ENCODE peak calls at places on chromosomes 1 and 21, in nine cellular contexts. J is HFF-Myc; K is epithelial cell of esophagus; C is pancreas; G is uterus; W is fibroblast of villous mesenchyme; U is activated CD8-positive, alpha-beta T cell treated with anti-CD3 and anti-CD28 coated beads for 36 hours; F is neural crest cell; V is astrocyte of the spinal cord. O is an unnamed sample.

GRCh38 chr21:45479691-45480675 is 62.3 kb downstream of the SLC19A1 start:
- DNase-seq in W (no peak), G (no peak), U (peak), V (no peak), C (peak), F (no peak), J (no peak), K (no peak), O (no peak)

GRCh38 chr1:152774875-152775274 is at the start of gene LCE1F:
- DNase-seq in J (no peak), V (no peak), G (no peak), K (peak), C (no peak), U (no peak), W (no peak), F (no peak), O (no peak)

GRCh38 chr1:6614953-6615785 is 1.6 kb downstream of the PHF13 start:
- DNase-seq in K (no peak), U (no peak), V (no peak), G (no peak), C (no peak), F (no peak), W (no peak), J (no peak), O (no peak)

GRCh38 chr1:241533375-241534115 is 1.4 kb downstream of the KMO start:
- DNase-seq in V (no peak), G (no peak), W (peak), C (no peak), K (peak), U (no peak), F (no peak), J (no peak), O (no peak)

GRCh38 chr1:215543191-215543606 is 23.9 kb upstream of the KCTD3 start:
- DNase-seq in K (peak), G (no peak), U (no peak), F (no peak), C (no peak), V (peak), J (no peak), W (peak), O (no peak)

GRCh38 chr1:218620956-218621355 is 275.8 kb downstream of the TGFB2 start:
- DNase-seq in V (peak), F (no peak), J (no peak), K (peak), C (no peak), U (no peak), G (no peak), W (peak), O (no peak)

GRCh38 chr1:53549781-53550180 is 90.6 kb downstream of the DMRTB1 start:
- DNase-seq in K (no peak), U (no peak), W (no peak), J (no peak), G (peak), C (peak), F (no peak), V (no peak), O (no peak)

GRCh38 chr21:26570203-26570602 is 2.9 kb downstream of the CYYR1 start:
- DNase-seq in W (no peak), F (no peak), U (no peak), V (no peak), C (no peak), G (peak), J (no peak), K (no peak), O (no peak)

GRCh38 chr1:82284213-82284612 is 483.5 kb downstream of the ADGRL2 start:
- DNase-seq in F (no peak), U (no peak), V (no peak), G (no peak), W (no peak), K (peak), J (no peak), C (no peak), O (no peak)

GRCh38 chr1:234125283-234125682 is 220.8 kb downstream of the SLC35F3 start:
- DNase-seq in K (peak), W (peak), F (peak), C (peak), G (no peak), J (no peak), V (peak), U (peak), O (no peak)

GRCh38 chr21:45410865-45411809 is 6.2 kb downstream of the COL18A1 start:
- DNase-seq in U (no peak), G (no peak), F (no peak), W (peak), J (no peak), K (no peak), C (peak), V (no peak), O (no peak)

GRCh38 chr1:211196880-211197279 is 62.3 kb upstream of the RCOR3 start:
- DNase-seq in V (no peak), W (no peak), J (no peak), C (no peak), G (no peak), U (no peak), K (peak), F (no peak), O (no peak)

GRCh38 chr1:30321216-30321910 is 402.0 kb downstream of the MATN1 start:
- DNase-seq in K (no peak), J (no peak), U (no peak), G (no peak), V (no peak), F (no peak), C (no peak), W (no peak), O (no peak)

GRCh38 chr21:44850905-44851657 is 22.4 kb downstream of the PTTG1IP start:
- DNase-seq in V (no peak), G (no peak), U (no peak), J (no peak), F (no peak), K (no peak), W (no peak), C (no peak), O (no peak)

GRCh38 chr21:46646541-46647154 is 11.2 kb downstream of the PRMT2 start:
- DNase-seq in F (no peak), W (no peak), U (peak), J (no peak), C (no peak), K (no peak), V (no peak), G (no peak), O (no peak)

DNA sequence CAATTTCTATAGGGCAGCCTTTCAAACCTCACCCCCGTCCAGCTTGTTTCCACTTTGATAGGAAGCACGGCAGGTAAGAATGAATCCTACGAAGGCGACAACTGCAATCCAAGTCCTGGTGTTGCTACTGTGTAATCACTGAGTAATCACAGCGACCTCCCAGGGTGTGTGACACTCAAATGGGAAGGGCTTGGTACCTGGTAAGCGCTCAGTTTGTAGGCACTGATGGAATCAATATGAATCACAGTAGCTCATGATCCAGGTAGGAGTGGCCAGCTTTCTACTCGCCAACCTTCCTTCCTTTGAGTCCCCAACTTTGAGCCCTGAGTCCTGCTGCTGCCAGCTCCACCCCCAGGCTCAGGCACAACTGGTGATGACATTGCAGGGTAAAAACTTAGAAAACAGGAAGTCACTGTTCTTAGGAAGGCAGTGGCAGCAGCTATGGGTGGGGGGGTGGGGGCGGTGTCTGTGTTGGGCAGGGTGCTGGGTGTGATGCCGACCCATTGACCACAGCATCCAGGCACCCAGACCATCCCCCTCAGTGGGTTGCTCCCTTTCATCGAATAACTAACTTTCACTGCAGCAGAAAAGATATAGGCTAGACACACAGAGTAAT is 70.7 kb downstream of the CD247 start:
- DNase-seq in F (no peak), C (no peak), W (no peak), G (no peak), V (no peak), J (no peak), K (peak), U (peak), O (peak)
- TF ChIP-seq CTCF in F (no peak), C (no peak), W (no peak), G (no peak), V (no peak), J (no peak), K (no peak), U (no peak), O (no peak)

GRCh38 chr1:2466834-2467554 is 9.1 kb upstream of the PLCH2 start:
- DNase-seq in J (no peak), F (peak), G (no peak), C (no peak), U (peak), V (no peak), W (no peak), K (peak), O (no peak)
- TF ChIP-seq CTCF in J (no peak), F (no peak), G (no peak), C (no peak), U (no peak), V (no peak), W (no peak), K (no peak), O (no peak)

DNA sequence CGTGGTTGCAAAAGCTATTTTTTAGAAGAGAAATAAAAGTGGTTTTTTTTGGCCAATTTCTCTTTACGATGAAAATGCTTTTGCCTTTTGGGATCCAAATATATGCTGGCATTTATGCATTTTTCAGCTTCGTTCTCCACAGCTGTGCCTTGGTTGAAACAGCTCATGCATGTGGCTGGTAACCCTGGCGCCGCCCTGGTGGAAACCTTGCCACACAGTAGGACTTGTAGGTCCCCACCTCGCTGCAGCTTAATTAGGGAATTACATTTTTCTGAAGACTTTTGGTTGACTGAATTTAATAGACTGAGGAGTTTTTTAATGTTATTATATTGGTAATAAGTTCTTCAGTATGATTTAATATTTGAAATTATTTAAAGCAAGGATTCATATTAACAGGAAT is 12.7 kb upstream of the PCP4 start:
- DNase-seq in J (no peak), K (no peak), G (no peak), F (no peak), V (no peak), U (no peak), C (no peak), W (no peak), O (no peak)
- TF ChIP-seq CTCF in J (no peak), K (no peak), G (no peak), F (no peak), V (no peak), U (peak), C (no peak), W (no peak), O (no peak)

DNA sequence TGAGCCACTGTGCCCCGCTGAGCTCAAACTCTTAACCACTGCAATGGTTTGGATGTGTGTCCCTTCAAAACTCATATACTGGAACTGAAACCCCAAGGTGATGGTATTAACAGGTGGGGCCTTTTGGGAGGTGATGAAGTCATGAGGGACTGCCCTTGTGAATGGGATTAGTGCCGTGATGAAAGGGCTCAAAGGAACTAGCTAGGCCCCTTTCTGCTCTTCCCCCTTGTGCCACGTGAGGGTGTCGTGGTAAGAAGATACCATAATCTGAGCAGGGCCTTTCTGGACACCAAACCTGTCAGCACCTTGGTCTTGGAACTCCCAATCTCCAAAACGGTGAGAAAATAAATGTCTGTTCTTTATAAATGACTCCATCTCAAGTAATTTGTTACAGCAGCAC is 45.5 kb upstream of the SPOCD1 start:
- DNase-seq in G (no peak), V (no peak), K (no peak), J (no peak), F (no peak), W (no peak), U (no peak), C (no peak), O (no peak)
- TF ChIP-seq CTCF in G (no peak), V (no peak), K (no peak), J (no peak), F (no peak), W (no peak), U (no peak), C (no peak), O (no peak)

DNA sequence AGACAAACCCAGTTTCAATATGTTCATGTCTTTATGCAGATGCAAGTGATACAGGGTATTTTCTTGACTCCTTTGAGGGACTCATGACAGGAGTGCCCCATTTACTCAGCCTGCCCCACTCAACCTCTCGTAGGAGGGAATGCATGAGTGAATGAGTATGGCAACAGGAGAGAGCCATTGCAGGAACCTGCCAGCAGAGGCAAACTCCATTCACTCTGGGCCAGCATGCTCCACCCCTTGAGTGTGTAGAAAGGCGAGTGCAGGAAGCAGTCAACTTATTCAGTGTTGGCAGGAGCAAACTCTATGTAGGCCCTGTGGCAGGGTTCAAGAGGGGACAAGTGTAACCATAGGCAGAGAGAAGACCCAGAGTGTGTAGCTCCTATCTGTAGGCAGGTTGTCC is 1526.3 kb downstream of the PLA2G4A start:
- DNase-seq in V (no peak), G (no peak), K (no peak), F (no peak), W (no peak), J (no peak), C (no peak), U (no peak), O (no peak)
- TF ChIP-seq CTCF in V (no peak), G (no peak), K (no peak), F (no peak), W (no peak), J (no peak), C (no peak), U (no peak), O (no peak)

GRCh38 chr1:232168513-232168912 is 461.4 kb downstream of the SIPA1L2 start:
- DNase-seq in F (no peak), J (no peak), W (no peak), C (no peak), K (no peak), U (no peak), G (no peak), V (no peak), O (no peak)

GRCh38 chr1:232169436-232169835 is 460.5 kb downstream of the SIPA1L2 start:
- DNase-seq in G (no peak), U (no peak), F (no peak), V (no peak), K (no peak), W (no peak), J (no peak), C (no peak), O (no peak)

GRCh38 chr1:232174306-232174705 is 455.6 kb downstream of the SIPA1L2 start:
- DNase-seq in U (no peak), G (no peak), C (no peak), K (no peak), J (no peak), V (no peak), W (no peak), F (no peak), O (no peak)

GRCh38 chr1:232172556-232172955 is 457.4 kb downstream of the SIPA1L2 start:
- DNase-seq in F (no peak), J (no peak), V (no peak), U (no peak), K (no peak), W (no peak), C (no peak), G (no peak), O (no peak)

DNA sequence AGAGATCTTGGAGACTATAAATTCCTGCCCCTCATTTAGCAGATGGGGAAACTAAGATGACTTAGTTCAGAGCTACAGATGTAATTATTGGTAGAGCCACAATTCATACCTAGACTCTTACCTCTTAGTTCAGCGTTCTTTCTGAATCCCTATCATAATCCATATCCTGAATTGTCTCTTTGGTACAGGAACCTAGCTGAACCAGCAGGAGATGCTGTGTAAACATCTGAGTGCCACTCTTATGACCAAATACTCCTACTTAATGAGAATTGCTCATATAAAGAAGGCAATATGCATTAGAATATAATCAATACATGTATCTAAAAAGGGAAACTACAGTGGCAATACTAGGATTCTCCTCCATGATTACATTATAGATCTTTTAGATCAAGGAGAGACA is 459.0 kb downstream of the SIPA1L2 start:
- DNase-seq in V (no peak), F (no peak), G (no peak), W (no peak), U (no peak), K (peak), J (no peak), C (no peak), O (no peak)
- TF ChIP-seq CTCF in V (no peak), F (no peak), G (no peak), W (peak), U (no peak), K (peak), J (no peak), C (no peak), O (no peak)

GRCh38 chr1:179955318-179955638 is 668 bp downstream of the CEP350 start:
- DNase-seq in U (no peak), F (no peak), J (no peak), C (no peak), K (no peak), V (no peak), G (no peak), W (peak), O (no peak)
- TF ChIP-seq CTCF in U (no peak), F (peak), J (no peak), C (no peak), K (no peak), V (no peak), G (no peak), W (no peak), O (no peak)

O was measured in ascending aorta.